ENCODE peak calls at places on chromosomes 16 and 17, in seven cellular contexts. B, E, C, H, X, N and F are unnamed samples.

GRCh38 chr16:26475579-26475978 is 591.1 kb upstream of the C16orf82 start:
- DNase-seq in H (no peak), E (no peak), B (no peak), X (no peak), C (no peak), N (no peak), F (no peak)

GRCh38 chr17:1716912-1717695 is 6.9 kb upstream of the TLCD2 start:
- DNase-seq in N (peak; percentile 58), H (peak; percentile 66), C (peak; percentile 56), X (peak; percentile 99), B (peak; percentile 67), E (peak; percentile 76), F (peak; percentile 95)

GRCh38 chr16:70777973-70778406 is 23.0 kb downstream of the VAC14 start:
- DNase-seq in C (no peak), E (no peak), H (no peak), B (no peak), N (no peak), X (no peak), F (no peak)

GRCh38 chr16:67311607-67312449 is 14.7 kb downstream of the KCTD19 start:
- DNase-seq in C (no peak), X (peak; percentile 93), E (peak; percentile 65), H (no peak), B (no peak), N (no peak), F (no peak)

GRCh38 chr17:5555254-5555653 is 29.1 kb downstream of the NLRP1 start:
- DNase-seq in E (no peak), H (no peak), N (no peak), B (no peak), X (no peak), C (no peak), F (no peak)

GRCh38 chr17:17051791-17052461 is 9.7 kb downstream of the MPRIP start:
- DNase-seq in E (no peak), B (no peak), X (no peak), C (no peak), N (no peak), H (no peak), F (peak; percentile 71)

GRCh38 chr16:87951550-87952538 is 610 bp downstream of the BANP start:
- DNase-seq in X (peak; percentile 56), C (no peak), B (no peak), N (no peak), H (no peak), E (no peak), F (peak; percentile 13)

GRCh38 chr17:2054262-2054739 is 602 bp upstream of the HIC1 start:
- DNase-seq in N (no peak), H (no peak), X (no peak), B (peak; percentile 30), E (no peak), C (no peak), F (peak; percentile 22)

GRCh38 chr17:45952814-45953320 is 46.2 kb upstream of the STH start:
- DNase-seq in X (no peak), B (no peak), E (no peak), N (no peak), C (no peak), H (no peak), F (no peak)

GRCh38 chr17:80632046-80632581 is 87.5 kb downstream of the RPTOR start:
- DNase-seq in N (no peak), X (no peak), H (no peak), E (no peak), C (no peak), B (no peak), F (no peak)

GRCh38 chr17:68297168-68297567 is 5.9 kb downstream of the ARSG start:
- DNase-seq in H (no peak), B (no peak), E (no peak), C (no peak), N (no peak), X (no peak), F (no peak)

GRCh38 chr16:57944961-57945739 is 25.8 kb downstream of the CNGB1 start:
- DNase-seq in X (no peak), N (no peak), B (no peak), H (no peak), E (no peak), C (no peak), F (no peak)

GRCh38 chr17:73261952-73262675 is 434 bp upstream of the CPSF4L start:
- DNase-seq in H (peak; percentile 17), X (no peak), C (no peak), N (peak; percentile 29), E (no peak), B (no peak), F (no peak)

GRCh38 chr16:15765880-15766279 is 90.9 kb downstream of the MYH11 start:
- DNase-seq in E (no peak), C (peak; percentile 3), N (no peak), B (no peak), H (peak; percentile 23), X (peak; percentile 88), F (peak; percentile 64)

GRCh38 chr17:60330731-60331130 is 61.2 kb downstream of the USP32 start:
- DNase-seq in C (no peak), E (no peak), B (no peak), X (no peak), N (no peak), H (no peak), F (no peak)

GRCh38 chr16:918741-919657 is 51.8 kb downstream of the LMF1 start:
- DNase-seq in X (no peak), E (no peak), N (no peak), B (no peak), C (no peak), H (no peak), F (no peak)

GRCh38 chr16:57318240-57318970 is 33.9 kb upstream of the PLLP start:
- DNase-seq in H (no peak), E (no peak), N (no peak), X (no peak), B (no peak), C (no peak), F (no peak)

GRCh38 chr17:47902039-47902744 is 6.2 kb downstream of the SP2 start:
- DNase-seq in E (no peak), B (no peak), H (no peak), X (no peak), N (no peak), C (no peak), F (no peak)

GRCh38 chr17:62859146-62859545 is 51.0 kb upstream of the MARCHF10 start:
- DNase-seq in B (no peak), X (no peak), N (no peak), E (no peak), H (no peak), C (no peak), F (no peak)

GRCh38 chr16:471353-472198 is 46.1 kb downstream of the RAB11FIP3 start:
- DNase-seq in B (no peak), C (no peak), N (peak; percentile 94), E (no peak), X (no peak), H (peak; percentile 53), F (no peak)

GRCh38 chr16:1158456-1159324 is 5.8 kb downstream of the CACNA1H start:
- DNase-seq in H (no peak), N (no peak), E (no peak), B (no peak), C (no peak), X (no peak), F (no peak)

GRCh38 chr17:68387485-68387884 is 69.8 kb downstream of the WIPI1 start:
- DNase-seq in B (no peak), H (no peak), X (no peak), C (no peak), E (no peak), N (no peak), F (no peak)

GRCh38 chr16:26605872-26606271 is 460.9 kb upstream of the C16orf82 start:
- DNase-seq in C (no peak), N (no peak), E (no peak), H (no peak), B (no peak), X (no peak), F (no peak)

GRCh38 chr17:47730681-47731080 is 2.4 kb upstream of the TBX21 start:
- DNase-seq in N (no peak), E (no peak), C (no peak), X (no peak), B (no peak), H (no peak), F (no peak)

GRCh38 chr16:82031116-82032084 is 3.7 kb upstream of the HSD17B2 start:
- DNase-seq in H (peak; percentile 13), C (no peak), X (peak; percentile 17), N (no peak), E (no peak), B (no peak), F (no peak)

GRCh38 chr17:5364696-5365095 is 54.8 kb downstream of the NUP88 start:
- DNase-seq in H (no peak), B (no peak), E (no peak), X (no peak), C (no peak), N (no peak), F (no peak)

GRCh38 chr16:9706217-9706616 is 476.0 kb downstream of the GRIN2A start:
- DNase-seq in N (no peak), B (no peak), E (no peak), C (no peak), H (no peak), X (no peak), F (no peak)

GRCh38 chr17:43169561-43170139 is 1.4 kb upstream of the NBR1 start:
- DNase-seq in H (no peak), C (no peak), B (peak; percentile 7), X (peak; percentile 46), E (no peak), N (peak; percentile 28), F (peak; percentile 61)

GRCh38 chr16:11210260-11210659 is 45.7 kb downstream of the SOCS1 start:
- DNase-seq in C (no peak), H (no peak), E (no peak), N (no peak), B (no peak), X (no peak), F (no peak)

GRCh38 chr17:7346761-7347614 is 5.0 kb upstream of the KCTD11 start:
- DNase-seq in E (no peak), N (no peak), H (no peak), X (no peak), C (no peak), B (no peak), F (no peak)

GRCh38 chr16:59654455-59654854 is 920.3 kb upstream of the GOT2 start:
- DNase-seq in E (no peak), C (no peak), H (no peak), N (no peak), X (no peak), B (no peak), F (no peak)

GRCh38 chr17:79051306-79051705 is 23.3 kb upstream of the ENGASE start:
- DNase-seq in N (no peak), B (no peak), C (no peak), E (no peak), H (no peak), X (no peak), F (no peak)

GRCh38 chr17:80491478-80492342 is 15.3 kb upstream of the NPTX1 start:
- DNase-seq in H (no peak), N (no peak), C (no peak), E (no peak), X (no peak), B (no peak), F (no peak)

GRCh38 chr17:7589891-7590611 is at the start of gene SOX15:
- DNase-seq in C (no peak), B (no peak), N (no peak), X (no peak), E (no peak), H (no peak), F (no peak)

GRCh38 chr17:67378444-67379250 is 1.6 kb downstream of the PITPNC1 start:
- DNase-seq in H (peak; percentile 63), C (peak; percentile 69), N (peak; percentile 56), B (peak; percentile 72), X (peak; percentile 89), E (peak; percentile 63), F (peak; percentile 85)

GRCh38 chr17:1164935-1165556 is 14.7 kb downstream of the ABR start:
- DNase-seq in H (no peak), N (no peak), X (no peak), B (no peak), C (no peak), E (no peak), F (no peak)

GRCh38 chr17:11278186-11278983 is 37.4 kb downstream of the SHISA6 start:
- DNase-seq in X (no peak), H (no peak), B (no peak), E (no peak), N (no peak), C (no peak), F (no peak)

GRCh38 chr17:45143767-45144198 is 4.5 kb upstream of the HEXIM1 start:
- DNase-seq in X (no peak), N (peak; percentile 30), C (no peak), E (no peak), B (no peak), H (no peak), F (no peak)